ENCODE peak calls at places on chromosomes 6 and 20, in four cellular contexts. E is GM04503, W is AG04450, I is neuronal stem cell. L is an unnamed sample.

GRCh38 chr6:131846905-131847304 is 39.1 kb downstream of the ENPP1 start:
- DNase-seq in I (no peak), E (no peak), W (no peak), L (no peak)

GRCh38 chr20:36768768-36769430 is 4.7 kb downstream of the DSN1 start:
- DNase-seq in E (peak), W (no peak), I (no peak), L (peak)

GRCh38 chr6:85361643-85362014 is 88.3 kb upstream of the NT5E start:
- DNase-seq in W (no peak), I (no peak), E (no peak), L (no peak)

GRCh38 chr20:62651285-62652021 is 9.2 kb downstream of the SLCO4A1 start:
- DNase-seq in E (no peak), I (no peak), W (no peak), L (no peak)

GRCh38 chr20:47629907-47630306 is 128.2 kb downstream of the NCOA3 start:
- DNase-seq in I (no peak), E (no peak), W (no peak), L (no peak)

GRCh38 chr6:146862508-146862919 is 263.7 kb downstream of the ADGB start:
- DNase-seq in W (no peak), I (no peak), E (no peak), L (no peak)

GRCh38 chr6:167575201-167575696 is 250.4 kb downstream of the TTLL2 start:
- DNase-seq in I (no peak), E (no peak), W (no peak), L (no peak)

GRCh38 chr6:111269401-111269970 is 182.2 kb downstream of the SLC16A10 start:
- DNase-seq in E (no peak), I (no peak), W (no peak), L (no peak)

GRCh38 chr6:24489881-24490280 is 503 bp upstream of the GPLD1 start:
- DNase-seq in I (no peak), W (no peak), E (no peak), L (peak)

GRCh38 chr20:14055127-14055742 is 59.9 kb downstream of the MACROD2 start:
- DNase-seq in E (peak), W (peak), I (peak), L (peak)

GRCh38 chr6:165922309-165922794 is 245.3 kb downstream of the TBXT start:
- DNase-seq in E (no peak), I (no peak), W (peak), L (no peak)

GRCh38 chr20:38094373-38094775 is 60.8 kb downstream of the RPRD1B start:
- DNase-seq in I (no peak), E (no peak), W (no peak), L (no peak)

GRCh38 chr20:15446373-15446772 is 1109.0 kb upstream of the FLRT3 start:
- DNase-seq in E (no peak), I (no peak), W (no peak), L (no peak)

GRCh38 chr6:26421259-26422144 is 18.8 kb upstream of the BTN3A3 start:
- DNase-seq in W (peak), I (peak), E (peak), L (peak)

GRCh38 chr6:108732101-108732870 is 115.9 kb upstream of the ARMC2 start:
- DNase-seq in E (peak), I (no peak), W (no peak), L (no peak)

GRCh38 chr6:143223895-143224294 is 163.2 kb downstream of the AIG1 start:
- DNase-seq in E (no peak), I (peak), W (no peak), L (no peak)

GRCh38 chr20:14775778-14776177 is 438.4 kb upstream of the FLRT3 start:
- DNase-seq in E (peak), I (no peak), W (no peak), L (peak)

GRCh38 chr20:53021934-53022333 is 49.8 kb downstream of the TSHZ2 start:
- DNase-seq in I (no peak), W (no peak), E (no peak), L (no peak)

GRCh38 chr6:4565301-4566250 is 210.6 kb upstream of the CDYL start:
- DNase-seq in W (no peak), E (no peak), I (no peak), L (no peak)

GRCh38 chr6:113031591-113031990 is 684.5 kb downstream of the RFPL4B start:
- DNase-seq in W (no peak), I (no peak), E (no peak), L (no peak)

GRCh38 chr6:132725471-132725870 is 11.6 kb upstream of the VNN1 start:
- DNase-seq in W (no peak), I (no peak), E (no peak), L (no peak)

GRCh38 chr20:10402938-10403593 is 31.0 kb downstream of the MKKS start:
- DNase-seq in I (no peak), E (no peak), W (no peak), L (no peak)

GRCh38 chr6:31087494-31088089 is 24.8 kb downstream of the C6orf15 start:
- DNase-seq in E (no peak), W (peak), I (peak), L (peak)

GRCh38 chr6:7410801-7411200 is 21.2 kb downstream of the RIOK1 start:
- DNase-seq in I (no peak), W (no peak), E (no peak), L (no peak)

GRCh38 chr20:25285091-25285647 is 37.3 kb downstream of the PYGB start:
- DNase-seq in I (no peak), E (no peak), W (no peak), L (no peak)

GRCh38 chr6:129886401-129887155 is 25.5 kb upstream of the TMEM244 start:
- DNase-seq in E (no peak), W (no peak), I (no peak), L (no peak)

GRCh38 chr6:32941412-32941784 is 570 bp upstream of the HLA-DMB start:
- DNase-seq in E (no peak), W (no peak), I (no peak), L (no peak)

GRCh38 chr20:52402514-52402913 is 210.9 kb upstream of the ZFP64 start:
- DNase-seq in W (no peak), I (no peak), E (peak), L (no peak)

GRCh38 chr20:52832151-52832550 is 140.0 kb upstream of the TSHZ2 start:
- DNase-seq in I (no peak), E (no peak), W (no peak), L (no peak)

GRCh38 chr6:3538536-3538935 is 81.7 kb upstream of the SLC22A23 start:
- DNase-seq in W (no peak), E (no peak), I (no peak), L (no peak)

GRCh38 chr6:41680182-41680965 is 42.1 kb downstream of the MDFI start:
- DNase-seq in E (no peak), W (no peak), I (no peak), L (no peak)

GRCh38 chr6:33961686-33962085 is 157.9 kb upstream of the MLN start:
- DNase-seq in I (no peak), E (no peak), W (no peak), L (no peak)

GRCh38 chr6:129774697-129775447 is 64.9 kb upstream of the ARHGAP18 start:
- DNase-seq in W (peak), E (no peak), I (peak), L (peak)

GRCh38 chr6:10347561-10348327 is 67.1 kb downstream of the TFAP2A start:
- DNase-seq in W (no peak), I (no peak), E (no peak), L (peak)

GRCh38 chr20:48459729-48460395 is 367.9 kb downstream of the PREX1 start:
- DNase-seq in W (no peak), I (no peak), E (no peak), L (no peak)

GRCh38 chr6:116191881-116192280 is 62.0 kb downstream of the TSPYL4 start:
- DNase-seq in E (no peak), I (no peak), W (no peak), L (no peak)

GRCh38 chr6:126033696-126034095 is 47.4 kb downstream of the TRMT11 start:
- DNase-seq in E (peak), W (peak), I (peak), L (peak)

L was measured in GM04504.